ENCODE peak calls at places on chromosomes 7 and 10, in seven cellular contexts. One of them, this sample, is unnamed.

GRCh38 chr7:19117870-19118608 is 603 bp upstream of the TWIST1 start:
- DNase-seq in fibroblast of mammary gland: peak
- DNase-seq in dorsolateral prefrontal cortex: no peak
- DNase-seq in SK-N-SH: peak
- DNase-seq in epithelial cell of proximal tubule: no peak
- DNase-seq in fibroblast of the aortic adventitia: no peak
- DNase-seq in endothelial cell: peak
- DNase-seq in this sample: no peak

GRCh38 chr10:14665304-14665703 is 109.4 kb downstream of the FAM107B start:
- DNase-seq in dorsolateral prefrontal cortex: no peak
- DNase-seq in fibroblast of mammary gland: peak
- DNase-seq in SK-N-SH: no peak
- DNase-seq in fibroblast of the aortic adventitia: no peak
- DNase-seq in endothelial cell: no peak
- DNase-seq in epithelial cell of proximal tubule: no peak
- DNase-seq in this sample: no peak

GRCh38 chr7:136883046-136883445 is 14.6 kb downstream of the CHRM2 start:
- DNase-seq in fibroblast of the aortic adventitia: no peak
- DNase-seq in SK-N-SH: no peak
- DNase-seq in fibroblast of mammary gland: no peak
- DNase-seq in epithelial cell of proximal tubule: no peak
- DNase-seq in endothelial cell: no peak
- DNase-seq in dorsolateral prefrontal cortex: no peak
- DNase-seq in this sample: no peak

GRCh38 chr7:142516038-142516501 is 233.2 kb upstream of the PRSS1 start:
- DNase-seq in dorsolateral prefrontal cortex: no peak
- DNase-seq in fibroblast of mammary gland: peak
- DNase-seq in fibroblast of the aortic adventitia: peak
- DNase-seq in SK-N-SH: peak
- DNase-seq in endothelial cell: peak
- DNase-seq in epithelial cell of proximal tubule: no peak
- DNase-seq in this sample: peak

GRCh38 chr7:25496394-25497103 is 268.3 kb upstream of the NPVF start:
- DNase-seq in endothelial cell: no peak
- DNase-seq in epithelial cell of proximal tubule: no peak
- DNase-seq in dorsolateral prefrontal cortex: no peak
- DNase-seq in fibroblast of the aortic adventitia: no peak
- DNase-seq in fibroblast of mammary gland: peak
- DNase-seq in SK-N-SH: no peak
- DNase-seq in this sample: no peak

GRCh38 chr7:39749717-39750116 is 126.3 kb downstream of the RALA start:
- DNase-seq in SK-N-SH: no peak
- DNase-seq in endothelial cell: no peak
- DNase-seq in fibroblast of the aortic adventitia: no peak
- DNase-seq in fibroblast of mammary gland: no peak
- DNase-seq in dorsolateral prefrontal cortex: no peak
- DNase-seq in epithelial cell of proximal tubule: no peak
- DNase-seq in this sample: no peak

GRCh38 chr10:79243211-79244067 is 103.8 kb upstream of the PPIF start:
- DNase-seq in SK-N-SH: peak
- DNase-seq in fibroblast of the aortic adventitia: no peak
- DNase-seq in epithelial cell of proximal tubule: no peak
- DNase-seq in fibroblast of mammary gland: no peak
- DNase-seq in dorsolateral prefrontal cortex: peak
- DNase-seq in endothelial cell: peak
- DNase-seq in this sample: peak

GRCh38 chr10:125161570-125162139 is 1.3 kb upstream of the CTBP2 start:
- DNase-seq in fibroblast of the aortic adventitia: peak
- DNase-seq in endothelial cell: peak
- DNase-seq in epithelial cell of proximal tubule: no peak
- DNase-seq in dorsolateral prefrontal cortex: peak
- DNase-seq in fibroblast of mammary gland: peak
- DNase-seq in SK-N-SH: peak
- DNase-seq in this sample: no peak

GRCh38 chr7:101159696-101160674 is 5.4 kb downstream of the VGF start:
- DNase-seq in fibroblast of mammary gland: peak
- DNase-seq in dorsolateral prefrontal cortex: no peak
- DNase-seq in SK-N-SH: peak
- DNase-seq in epithelial cell of proximal tubule: no peak
- DNase-seq in endothelial cell: no peak
- DNase-seq in fibroblast of the aortic adventitia: no peak
- DNase-seq in this sample: no peak

GRCh38 chr7:139106959-139107358 is 2.6 kb downstream of the ZC3HAV1 start:
- DNase-seq in dorsolateral prefrontal cortex: no peak
- DNase-seq in endothelial cell: no peak
- DNase-seq in fibroblast of the aortic adventitia: peak
- DNase-seq in SK-N-SH: no peak
- DNase-seq in fibroblast of mammary gland: no peak
- DNase-seq in epithelial cell of proximal tubule: no peak
- DNase-seq in this sample: no peak

GRCh38 chr7:20346577-20346976 is 15.9 kb downstream of the ITGB8 start:
- DNase-seq in endothelial cell: no peak
- DNase-seq in fibroblast of the aortic adventitia: no peak
- DNase-seq in dorsolateral prefrontal cortex: no peak
- DNase-seq in epithelial cell of proximal tubule: no peak
- DNase-seq in fibroblast of mammary gland: no peak
- DNase-seq in SK-N-SH: no peak
- DNase-seq in this sample: no peak

GRCh38 chr10:74750848-74751274 is 75.5 kb upstream of the KAT6B start:
- DNase-seq in epithelial cell of proximal tubule: no peak
- DNase-seq in fibroblast of mammary gland: no peak
- DNase-seq in SK-N-SH: no peak
- DNase-seq in endothelial cell: no peak
- DNase-seq in fibroblast of the aortic adventitia: no peak
- DNase-seq in dorsolateral prefrontal cortex: no peak
- DNase-seq in this sample: no peak

GRCh38 chr10:2921956-2922680 is 145.2 kb upstream of the PFKP start:
- DNase-seq in fibroblast of mammary gland: peak
- DNase-seq in dorsolateral prefrontal cortex: no peak
- DNase-seq in SK-N-SH: peak
- DNase-seq in fibroblast of the aortic adventitia: no peak
- DNase-seq in epithelial cell of proximal tubule: no peak
- DNase-seq in endothelial cell: no peak
- DNase-seq in this sample: no peak

GRCh38 chr7:154441811-154442210 is 389.6 kb downstream of the DPP6 start:
- DNase-seq in fibroblast of the aortic adventitia: no peak
- DNase-seq in epithelial cell of proximal tubule: no peak
- DNase-seq in endothelial cell: no peak
- DNase-seq in SK-N-SH: no peak
- DNase-seq in fibroblast of mammary gland: no peak
- DNase-seq in dorsolateral prefrontal cortex: no peak
- DNase-seq in this sample: no peak

GRCh38 chr7:131346885-131347592 is 19.4 kb downstream of the MKLN1 start:
- DNase-seq in fibroblast of the aortic adventitia: no peak
- DNase-seq in dorsolateral prefrontal cortex: no peak
- DNase-seq in SK-N-SH: no peak
- DNase-seq in epithelial cell of proximal tubule: no peak
- DNase-seq in endothelial cell: no peak
- DNase-seq in fibroblast of mammary gland: no peak
- DNase-seq in this sample: no peak

GRCh38 chr7:44104880-44105771 is 981 bp downstream of the AEBP1 start:
- DNase-seq in fibroblast of the aortic adventitia: peak
- DNase-seq in endothelial cell: no peak
- DNase-seq in SK-N-SH: peak
- DNase-seq in epithelial cell of proximal tubule: peak
- DNase-seq in dorsolateral prefrontal cortex: no peak
- DNase-seq in fibroblast of mammary gland: peak
- DNase-seq in this sample: no peak

GRCh38 chr7:111112439-111112838 is 21.5 kb downstream of the LRRN3 start:
- DNase-seq in endothelial cell: no peak
- DNase-seq in dorsolateral prefrontal cortex: no peak
- DNase-seq in fibroblast of the aortic adventitia: no peak
- DNase-seq in fibroblast of mammary gland: no peak
- DNase-seq in SK-N-SH: no peak
- DNase-seq in epithelial cell of proximal tubule: no peak
- DNase-seq in this sample: no peak

GRCh38 chr7:46152671-46153070 is 231.6 kb upstream of the IGFBP3 start:
- DNase-seq in fibroblast of mammary gland: no peak
- DNase-seq in epithelial cell of proximal tubule: no peak
- DNase-seq in fibroblast of the aortic adventitia: no peak
- DNase-seq in SK-N-SH: no peak
- DNase-seq in endothelial cell: no peak
- DNase-seq in dorsolateral prefrontal cortex: no peak
- DNase-seq in this sample: no peak
- TF ChIP-seq CTCF in fibroblast of mammary gland: no peak
- TF ChIP-seq CTCF in epithelial cell of proximal tubule: peak
- TF ChIP-seq CTCF in fibroblast of the aortic adventitia: no peak
- TF ChIP-seq CTCF in SK-N-SH: peak
- TF ChIP-seq CTCF in endothelial cell: no peak
- TF ChIP-seq CTCF in dorsolateral prefrontal cortex: no peak
- TF ChIP-seq CTCF in this sample: no peak

GRCh38 chr10:7075851-7076250 is 335.0 kb downstream of the SFMBT2 start:
- DNase-seq in SK-N-SH: no peak
- DNase-seq in fibroblast of mammary gland: no peak
- DNase-seq in epithelial cell of proximal tubule: no peak
- DNase-seq in fibroblast of the aortic adventitia: no peak
- DNase-seq in endothelial cell: no peak
- DNase-seq in dorsolateral prefrontal cortex: no peak
- DNase-seq in this sample: no peak
- TF ChIP-seq CTCF in SK-N-SH: no peak
- TF ChIP-seq CTCF in fibroblast of mammary gland: no peak
- TF ChIP-seq CTCF in epithelial cell of proximal tubule: no peak
- TF ChIP-seq CTCF in fibroblast of the aortic adventitia: no peak
- TF ChIP-seq CTCF in endothelial cell: no peak
- TF ChIP-seq CTCF in dorsolateral prefrontal cortex: no peak
- TF ChIP-seq CTCF in this sample: no peak

DNA sequence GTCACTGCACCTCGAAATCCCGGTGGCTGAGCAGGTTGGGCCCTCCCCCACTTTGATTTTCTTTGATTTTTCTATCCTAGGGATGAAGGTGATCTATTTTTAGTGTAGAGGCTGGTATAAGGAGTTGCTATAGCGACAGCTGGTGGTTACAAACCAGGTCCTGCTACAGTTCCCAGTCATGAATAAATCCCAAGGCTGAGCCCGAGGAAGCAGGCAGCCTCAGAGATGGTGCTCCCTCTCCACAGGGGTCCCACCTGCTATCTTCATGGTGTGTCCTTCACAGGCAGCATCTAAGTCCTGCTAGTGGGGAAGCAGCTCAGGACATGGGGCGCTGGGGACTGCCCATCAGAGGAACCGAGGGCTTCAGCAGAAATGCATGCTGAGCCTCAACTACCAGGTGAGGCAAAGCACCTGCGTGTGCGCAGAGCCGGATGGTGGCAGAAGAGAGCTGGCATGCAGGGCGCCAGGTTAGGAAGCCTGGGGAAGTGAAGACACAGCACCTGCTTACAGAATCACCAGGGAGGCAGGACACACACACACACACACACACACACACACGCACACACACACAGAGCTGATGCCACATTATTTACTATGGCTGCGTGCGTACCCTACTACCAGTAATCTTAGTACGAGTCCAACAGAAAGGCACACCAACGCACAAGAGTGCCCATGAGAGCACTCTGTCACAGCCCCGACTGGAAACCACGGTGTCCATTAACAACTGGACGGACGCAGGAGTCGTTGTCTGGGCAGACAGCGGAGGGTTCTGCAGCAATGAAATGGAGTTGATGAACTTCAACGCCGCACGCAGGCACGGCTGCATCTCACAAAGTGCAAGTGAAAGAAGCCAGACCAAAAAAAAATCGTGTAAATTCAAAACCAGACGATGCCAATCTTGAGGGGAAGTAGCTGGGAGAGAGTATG is 150.8 kb downstream of the PRKAG2 start:
- DNase-seq in fibroblast of mammary gland: no peak
- DNase-seq in endothelial cell: no peak
- DNase-seq in epithelial cell of proximal tubule: no peak
- DNase-seq in fibroblast of the aortic adventitia: no peak
- DNase-seq in SK-N-SH: no peak
- DNase-seq in dorsolateral prefrontal cortex: peak
- DNase-seq in this sample: no peak
- TF ChIP-seq CTCF in fibroblast of mammary gland: no peak
- TF ChIP-seq CTCF in endothelial cell: no peak
- TF ChIP-seq CTCF in epithelial cell of proximal tubule: peak
- TF ChIP-seq CTCF in fibroblast of the aortic adventitia: no peak
- TF ChIP-seq CTCF in SK-N-SH: no peak
- TF ChIP-seq CTCF in dorsolateral prefrontal cortex: no peak
- TF ChIP-seq CTCF in this sample: no peak

GRCh38 chr7:5599543-5600200 is 176.0 kb upstream of the TNRC18 start:
- DNase-seq in dorsolateral prefrontal cortex: no peak
- DNase-seq in epithelial cell of proximal tubule: no peak
- DNase-seq in endothelial cell: no peak
- DNase-seq in fibroblast of the aortic adventitia: no peak
- DNase-seq in SK-N-SH: no peak
- DNase-seq in fibroblast of mammary gland: no peak
- DNase-seq in this sample: no peak

GRCh38 chr7:5598769-5599371 is 175.2 kb upstream of the TNRC18 start:
- DNase-seq in dorsolateral prefrontal cortex: no peak
- DNase-seq in SK-N-SH: peak
- DNase-seq in fibroblast of the aortic adventitia: no peak
- DNase-seq in fibroblast of mammary gland: peak
- DNase-seq in epithelial cell of proximal tubule: no peak
- DNase-seq in endothelial cell: no peak
- DNase-seq in this sample: no peak

GRCh38 chr7:5606235-5606634 is 175.2 kb downstream of the RNF216 start:
- DNase-seq in fibroblast of the aortic adventitia: no peak
- DNase-seq in dorsolateral prefrontal cortex: no peak
- DNase-seq in endothelial cell: no peak
- DNase-seq in SK-N-SH: no peak
- DNase-seq in epithelial cell of proximal tubule: no peak
- DNase-seq in fibroblast of mammary gland: no peak
- DNase-seq in this sample: no peak

GRCh38 chr7:5602734-5603133 is 178.7 kb downstream of the RNF216 start:
- DNase-seq in dorsolateral prefrontal cortex: no peak
- DNase-seq in epithelial cell of proximal tubule: no peak
- DNase-seq in fibroblast of the aortic adventitia: no peak
- DNase-seq in endothelial cell: no peak
- DNase-seq in SK-N-SH: no peak
- DNase-seq in fibroblast of mammary gland: no peak
- DNase-seq in this sample: no peak

DNA sequence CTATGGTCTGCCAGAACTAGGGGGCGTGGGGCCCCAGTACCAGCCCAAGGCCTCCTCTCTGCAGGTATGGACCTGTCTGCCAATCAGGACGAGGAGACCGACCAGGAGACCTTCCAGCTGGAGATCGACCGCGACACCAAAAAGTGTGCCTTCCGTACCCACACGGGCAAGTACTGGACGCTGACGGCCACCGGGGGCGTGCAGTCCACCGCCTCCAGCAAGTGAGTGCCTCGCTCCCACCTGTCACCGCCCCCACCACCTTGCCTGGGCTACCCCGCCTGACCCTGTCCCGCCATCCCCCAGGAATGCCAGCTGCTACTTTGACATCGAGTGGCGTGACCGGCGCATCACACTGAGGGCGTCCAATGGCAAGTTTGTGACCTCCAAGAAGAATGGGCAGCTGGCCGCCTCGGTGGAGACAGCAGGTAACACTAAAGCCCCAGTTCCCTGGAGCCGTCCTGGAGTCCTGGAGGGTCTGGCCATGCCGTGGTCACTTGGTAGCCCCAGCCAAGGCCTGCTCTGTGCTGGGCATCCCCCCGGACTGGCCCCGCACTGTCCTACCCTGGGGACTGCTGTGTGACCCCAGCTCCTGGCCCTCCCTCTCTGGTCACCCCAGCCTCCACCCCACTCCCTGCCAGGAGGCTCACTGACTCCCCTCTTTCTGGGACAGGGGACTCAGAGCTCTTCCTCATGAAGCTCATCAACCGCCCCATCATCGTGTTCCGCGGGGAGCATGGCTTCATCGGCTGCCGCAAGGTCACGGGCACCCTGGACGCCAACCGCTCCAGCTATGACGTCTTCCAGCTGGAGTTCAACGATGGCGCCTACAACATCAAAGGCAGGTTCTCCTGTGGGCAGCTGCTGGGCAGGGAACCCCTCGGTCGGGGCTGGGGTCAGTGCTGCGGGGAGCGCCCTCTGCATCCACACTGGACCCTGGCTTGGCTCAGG is 178.0 kb downstream of the RNF216 start:
- DNase-seq in fibroblast of the aortic adventitia: no peak
- DNase-seq in SK-N-SH: no peak
- DNase-seq in endothelial cell: no peak
- DNase-seq in epithelial cell of proximal tubule: no peak
- DNase-seq in fibroblast of mammary gland: no peak
- DNase-seq in dorsolateral prefrontal cortex: no peak
- DNase-seq in this sample: no peak
- TF ChIP-seq CTCF in fibroblast of the aortic adventitia: no peak
- TF ChIP-seq CTCF in SK-N-SH: peak
- TF ChIP-seq CTCF in endothelial cell: no peak
- TF ChIP-seq CTCF in epithelial cell of proximal tubule: no peak
- TF ChIP-seq CTCF in fibroblast of mammary gland: no peak
- TF ChIP-seq CTCF in dorsolateral prefrontal cortex: no peak
- TF ChIP-seq CTCF in this sample: no peak

This sample was measured in neural crest cell.